ENCODE peak calls at places on chromosomes 3 and 15, in four cellular contexts. Y is adrenal gland, B is tibial nerve, Q is HCT116. K is an unnamed sample. For H3K27me3, the result is how much of the 10 kb centered on the place peaks cover.

GRCh38 chr15:86231864-86232801 is 152.5 kb downstream of the AGBL1 start:
- DNase-seq in Q (no peak), Y (peak), B (no peak), K (no peak)

GRCh38 chr15:80518522-80518921 is 114.3 kb downstream of the ARNT2 start:
- DNase-seq in Q (no peak), Y (no peak), B (no peak), K (no peak)

GRCh38 chr3:52068055-52068704 is 11.8 kb upstream of the DUSP7 start:
- DNase-seq in Q (no peak), Y (no peak), B (no peak), K (no peak)

GRCh38 chr3:147389265-147390175 is 16.8 kb downstream of the ZIC4 start:
- DNase-seq in Q (no peak), B (no peak), Y (no peak), K (no peak)

GRCh38 chr15:39969871-39970270 is 36.0 kb downstream of the EIF2AK4 start:
- DNase-seq in Y (no peak), Q (peak), B (peak), K (peak)

GRCh38 chr3:10772230-10773161 is 43.5 kb upstream of the SLC6A11 start:
- DNase-seq in Q (no peak), Y (no peak), B (no peak), K (no peak)

GRCh38 chr3:48897401-48898376 is 993 bp downstream of the SLC25A20 start:
- DNase-seq in B (no peak), Q (no peak), Y (no peak), K (peak)

GRCh38 chr3:172438181-172438580 is 10.1 kb downstream of the GHSR start:
- DNase-seq in B (no peak), Y (no peak), Q (no peak), K (no peak)

GRCh38 chr3:53303549-53303948 is 43.8 kb downstream of the DCP1A start:
- DNase-seq in Y (peak), B (no peak), Q (no peak), K (no peak)

GRCh38 chr3:66036586-66037061 is 2.1 kb downstream of the MAGI1 start:
- DNase-seq in Y (no peak), Q (no peak), B (no peak), K (no peak)

GRCh38 chr15:73305331-73306211 is 63.2 kb downstream of the HCN4 start:
- DNase-seq in B (no peak), Y (peak), Q (peak), K (no peak)

GRCh38 chr3:139916271-139916670 is 18.7 kb upstream of the CLSTN2 start:
- DNase-seq in B (no peak), Y (no peak), Q (no peak), K (no peak)

GRCh38 chr3:156474560-156475389 is 80.1 kb downstream of the SSR3 start:
- DNase-seq in B (no peak), Q (no peak), Y (no peak), K (no peak)

GRCh38 chr15:92747047-92747446 is 91.5 kb upstream of the FAM174B start:
- DNase-seq in Q (no peak), B (no peak), Y (no peak), K (no peak)

GRCh38 chr3:194364652-194365434 is 4.7 kb downstream of the LRRC15 start:
- DNase-seq in B (no peak), Y (no peak), Q (no peak), K (no peak)

GRCh38 chr15:51097553-51098330 is 3.0 kb upstream of the TNFAIP8L3 start:
- DNase-seq in Y (no peak), B (no peak), Q (no peak), K (no peak)

GRCh38 chr15:33547876-33548275 is 237.1 kb downstream of the RYR3 start:
- DNase-seq in B (no peak), Y (peak), Q (no peak), K (no peak)

GRCh38 chr15:68578960-68579935 is at the start of gene CORO2B:
- DNase-seq in B (no peak), Q (no peak), Y (peak), K (no peak)

GRCh38 chr15:88255109-88255495 is 1.4 kb downstream of the NTRK3 start:
- DNase-seq in Q (no peak), B (no peak), Y (no peak), K (no peak)

GRCh38 chr3:97201814-97202213 is 387.4 kb downstream of the EPHA6 start:
- DNase-seq in Y (no peak), Q (no peak), B (no peak), K (no peak)

GRCh38 chr15:99925661-99926461 is 192.6 kb upstream of the LYSMD4 start:
- DNase-seq in Y (peak), B (peak), Q (peak), K (peak)

GRCh38 chr3:72352176-72352575 is 496.1 kb downstream of the SHQ1 start:
- DNase-seq in Q (no peak), Y (no peak), B (no peak), K (no peak)

GRCh38 chr15:64699767-64700388 is 75.5 kb downstream of the RBPMS2 start:
- DNase-seq in Q (no peak), B (no peak), Y (peak), K (no peak)

GRCh38 chr3:72338942-72339749 is 509.1 kb downstream of the SHQ1 start:
- DNase-seq in Q (peak), Y (peak), B (no peak), K (no peak)

GRCh38 chr3:61734980-61735731 is 173.8 kb downstream of the PTPRG start:
- DNase-seq in Y (no peak), B (no peak), Q (no peak), K (no peak)
- TF ChIP-seq POLR2A in Y (no peak), B (no peak), Q (no peak), K (no peak)

DNA sequence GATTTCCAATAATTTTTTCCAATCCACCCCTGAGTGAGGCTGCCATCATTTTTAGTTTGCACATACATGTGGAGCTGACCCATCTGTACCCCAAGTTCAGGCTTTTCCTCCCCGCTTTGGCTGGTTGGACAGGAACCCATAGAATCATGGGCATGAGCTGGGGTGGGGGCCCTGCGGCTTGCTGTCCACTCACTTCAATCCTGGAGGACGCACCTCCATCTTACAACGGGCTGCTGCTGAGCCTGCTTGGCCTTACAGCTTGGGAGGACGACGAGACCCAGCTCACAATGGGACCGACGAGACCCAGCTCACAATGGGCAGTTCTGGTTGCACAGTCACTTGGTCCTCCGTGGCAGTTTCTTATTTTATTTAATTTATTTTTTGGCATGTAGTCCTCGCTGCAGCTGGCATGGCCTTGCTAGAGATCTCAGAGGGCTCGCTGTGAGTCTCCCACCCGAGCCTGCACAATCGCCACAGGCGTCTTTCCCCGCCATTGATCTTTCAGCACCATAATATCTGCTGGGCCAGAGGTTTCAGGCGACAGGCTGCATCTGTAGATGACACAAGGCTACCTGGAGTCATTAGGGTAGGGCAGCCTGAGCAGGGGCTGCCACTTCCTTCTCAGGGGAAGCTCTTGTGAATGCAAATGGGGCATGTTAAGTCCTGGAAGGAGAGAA is 19.6 kb upstream of the EPHB3 start:
- DNase-seq in B (no peak), Q (no peak), Y (no peak), K (no peak)
- H3K27me3 ChIP-seq in B (under half), Q (under half), Y (under half), K (under half)

GRCh38 chr3:29335921-29336320 is 55.0 kb downstream of the RBMS3 start:
- DNase-seq in B (no peak), Y (no peak), Q (no peak), K (no peak)

GRCh38 chr3:29333520-29333919 is 52.6 kb downstream of the RBMS3 start:
- DNase-seq in B (no peak), Q (no peak), Y (no peak), K (no peak)

GRCh38 chr3:29335438-29335837 is 54.6 kb downstream of the RBMS3 start:
- DNase-seq in Y (peak), Q (peak), B (peak), K (peak)

GRCh38 chr3:29331830-29332637 is 51.2 kb downstream of the RBMS3 start:
- DNase-seq in Y (no peak), Q (no peak), B (no peak), K (no peak)

GRCh38 chr3:29334652-29335189 is 53.9 kb downstream of the RBMS3 start:
- DNase-seq in Q (no peak), Y (no peak), B (no peak), K (no peak)
- H3K27ac ChIP-seq in Q (no peak), Y (no peak), B (peak), K (peak)

DNA sequence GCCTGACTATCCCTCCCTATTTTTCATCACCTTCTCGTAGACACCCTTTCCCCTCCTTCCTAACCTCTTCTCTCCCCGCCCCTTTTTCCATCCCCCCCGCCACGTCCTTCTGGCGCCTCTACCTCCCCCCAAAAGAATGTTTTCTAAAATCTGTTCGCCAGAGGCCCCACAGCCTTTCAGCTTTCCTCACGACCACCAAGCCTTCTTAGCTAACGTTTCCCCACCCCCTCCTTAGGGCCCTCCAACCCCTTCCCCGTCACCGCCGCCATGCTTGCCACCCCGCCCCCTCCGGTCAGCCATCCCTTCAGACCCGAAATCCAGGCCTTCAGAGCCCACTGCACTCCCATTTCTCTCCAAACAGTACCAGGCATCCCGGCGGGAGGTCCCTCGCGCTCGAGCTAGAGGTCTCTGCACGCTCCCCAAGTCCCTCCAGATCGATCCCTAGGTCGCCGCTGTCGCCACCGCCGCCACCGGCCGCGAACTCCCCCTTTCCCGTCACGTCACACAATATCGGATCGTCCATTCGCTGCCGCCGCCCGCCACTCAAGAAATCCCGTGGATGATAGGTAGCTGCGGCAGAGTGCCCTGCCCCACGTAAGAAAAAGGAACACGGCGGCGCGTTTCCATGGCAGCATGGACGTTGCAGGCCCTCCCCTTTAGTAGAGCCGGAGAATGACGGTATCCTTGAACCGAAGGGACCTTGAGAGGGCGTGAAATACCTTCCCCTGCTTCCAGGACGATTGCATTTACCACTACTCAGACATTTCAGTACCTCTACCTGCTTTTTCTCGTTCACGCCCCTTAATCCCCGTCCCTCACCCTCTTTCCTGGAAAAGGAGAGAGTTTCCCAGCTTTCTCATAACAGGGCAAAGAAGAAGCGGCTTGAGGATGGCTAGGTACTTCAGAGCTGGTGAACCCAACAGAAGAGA is at the start of gene TP53BP1:
- DNase-seq in B (peak), Q (peak), Y (peak), K (peak)
- TF ChIP-seq POLR2A in B (peak), Q (peak), Y (peak), K (no peak)

GRCh38 chr3:13857702-13858380 is 22.0 kb downstream of the WNT7A start:
- DNase-seq in Y (no peak), Q (no peak), B (no peak), K (no peak)
- H3K27me3 ChIP-seq in Y (under half), Q (under half), B (under half), K (under half)

DNA sequence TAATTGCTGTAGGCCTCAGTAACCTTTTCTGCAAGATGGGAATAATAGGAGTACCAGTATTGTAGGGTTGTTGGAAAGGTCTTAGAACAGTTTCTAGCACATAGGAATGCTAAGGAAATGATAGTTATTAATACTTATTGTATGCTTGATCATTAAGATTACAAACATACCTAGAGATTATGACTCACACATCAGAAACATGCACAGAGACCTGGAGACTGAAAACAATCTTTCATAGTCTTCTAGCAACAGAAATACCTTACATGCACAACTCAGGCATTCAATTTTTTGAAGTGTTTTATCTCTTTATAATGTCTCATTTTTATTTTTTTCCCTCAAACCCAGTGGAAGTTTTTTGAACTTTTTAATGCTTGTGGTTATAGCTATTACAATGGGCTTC is 104.4 kb upstream of the ZBTB20 start:
- DNase-seq in Q (no peak), Y (no peak), B (no peak), K (no peak)
- H3K27ac ChIP-seq in Q (no peak), Y (no peak), B (no peak), K (no peak)

GRCh38 chr3:114624676-114625181 is 330.9 kb downstream of the TIGIT start:
- DNase-seq in Q (peak), Y (peak), B (peak), K (peak)
- TF ChIP-seq POLR2A in Q (no peak), Y (peak), B (peak), K (no peak)